ENCODE peak calls at places on chromosomes 12 and 14, in eight cellular contexts. Q, P, Y, A, T, R, D and Z are unnamed samples.

GRCh38 chr12:109949089-109949488 is 47.1 kb downstream of the GIT2 start:
- DNase-seq in A (no peak), R (no peak), P (no peak), D (no peak), Q (no peak), T (no peak), Y (no peak), Z (no peak)

GRCh38 chr12:111748195-111748803 is 18.4 kb upstream of the ALDH2 start:
- DNase-seq in R (no peak), A (no peak), D (no peak), T (no peak), Y (no peak), Q (no peak), P (no peak), Z (no peak)

GRCh38 chr14:100736269-100737180 is 9.8 kb downstream of the DLK1 start:
- DNase-seq in R (no peak), Q (no peak), D (peak; percentile 39), A (no peak), P (peak; percentile 17), Y (no peak), T (peak; percentile 80), Z (no peak)

GRCh38 chr12:94427520-94428381 is 31.9 kb downstream of the CEP83 start:
- DNase-seq in P (peak; percentile 61), Y (no peak), T (no peak), Q (no peak), A (no peak), D (no peak), R (peak; percentile 64), Z (no peak)

GRCh38 chr14:76763362-76764041 is 2.2 kb downstream of the VASH1 start:
- DNase-seq in T (no peak), P (no peak), R (no peak), Q (no peak), D (no peak), A (no peak), Y (no peak), Z (no peak)

GRCh38 chr12:119014368-119014767 is 33.0 kb downstream of the SRRM4 start:
- DNase-seq in Y (no peak), A (no peak), R (no peak), D (no peak), P (no peak), Q (no peak), T (no peak), Z (no peak)

GRCh38 chr12:16046266-16046665 is 135.1 kb downstream of the DERA start:
- DNase-seq in T (no peak), R (no peak), Q (no peak), D (no peak), Y (no peak), A (no peak), P (no peak), Z (no peak)

GRCh38 chr12:117060236-117060926 is 38.8 kb downstream of the TESC start:
- DNase-seq in Y (no peak), Q (no peak), A (no peak), R (peak; percentile 33), P (no peak), D (no peak), T (no peak), Z (no peak)

DNA sequence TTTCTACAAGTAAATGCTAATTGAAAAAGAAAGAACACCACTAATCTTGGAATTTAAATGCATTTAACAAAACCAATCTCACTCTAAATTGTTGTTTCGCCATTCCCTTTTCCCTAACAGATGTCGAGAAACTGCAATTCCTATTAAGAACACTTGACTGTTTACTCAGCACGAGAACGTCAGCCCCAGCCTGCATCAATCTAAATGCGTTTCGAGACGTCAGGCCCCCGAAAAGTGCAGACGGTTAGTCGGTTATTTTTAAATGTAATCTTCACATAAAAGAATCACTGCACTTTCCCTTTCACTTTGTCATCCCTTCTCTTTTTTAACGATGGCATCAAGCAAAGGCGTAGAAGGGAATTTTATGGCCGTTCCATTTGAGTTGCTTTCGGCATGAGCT is 837.6 kb downstream of the VRK1 start:
- DNase-seq in A (no peak), R (no peak), T (no peak), P (no peak), Y (no peak), D (no peak), Q (peak; percentile 39), Z (no peak)
- H3K4me1 ChIP-seq in A (peaks cover 8% of the 10 kb centered on the region), R (no peaks in the 10 kb centered on the region), T (no peaks in the 10 kb centered on the region), P (no peaks in the 10 kb centered on the region), Y (no peaks in the 10 kb centered on the region), D (no peaks in the 10 kb centered on the region), Q (peaks cover 18% of the 10 kb centered on the region), Z (no peaks in the 10 kb centered on the region)

DNA sequence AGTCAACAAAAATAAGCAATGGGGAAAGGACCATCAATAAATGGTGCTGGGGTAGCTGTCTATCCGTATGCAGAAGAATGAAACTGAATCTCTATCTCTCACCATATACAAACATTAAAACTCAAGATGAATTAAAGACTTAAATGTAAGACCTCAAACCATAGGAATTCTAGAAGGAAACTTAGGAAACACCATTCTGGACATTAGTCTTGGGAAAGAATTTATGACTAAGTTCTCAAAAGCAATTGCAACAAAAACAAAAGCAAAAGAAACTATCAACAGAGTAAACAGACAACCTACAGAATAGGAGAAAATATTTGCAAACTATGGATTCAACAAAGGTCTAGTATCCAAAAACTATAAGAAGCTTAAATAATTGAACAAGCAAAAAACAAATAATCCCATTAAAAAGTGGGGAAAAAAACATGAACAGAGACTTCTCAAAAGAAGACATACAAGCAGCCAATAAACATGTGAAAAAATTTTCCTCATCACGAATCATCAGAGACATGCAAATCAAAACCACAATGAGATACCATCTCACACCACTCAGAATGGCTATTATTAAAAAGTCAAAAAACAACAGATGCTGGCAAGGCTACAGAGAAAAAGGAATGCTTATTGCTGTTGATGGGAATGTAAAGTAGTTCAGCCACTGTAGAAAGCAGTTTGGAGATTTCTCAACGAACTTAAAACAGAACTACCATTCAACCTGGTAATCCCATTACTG is 266.1 kb upstream of the DAAM1 start:
- DNase-seq in D (no peak), A (no peak), Q (no peak), P (no peak), Y (no peak), R (no peak), T (no peak), Z (no peak)
- H3K4me1 ChIP-seq in D (no peaks in the 10 kb centered on the region), A (no peaks in the 10 kb centered on the region), Q (no peaks in the 10 kb centered on the region), P (no peaks in the 10 kb centered on the region), Y (no peaks in the 10 kb centered on the region), R (no peaks in the 10 kb centered on the region), T (peaks cover 4% of the 10 kb centered on the region), Z (no peaks in the 10 kb centered on the region)

DNA sequence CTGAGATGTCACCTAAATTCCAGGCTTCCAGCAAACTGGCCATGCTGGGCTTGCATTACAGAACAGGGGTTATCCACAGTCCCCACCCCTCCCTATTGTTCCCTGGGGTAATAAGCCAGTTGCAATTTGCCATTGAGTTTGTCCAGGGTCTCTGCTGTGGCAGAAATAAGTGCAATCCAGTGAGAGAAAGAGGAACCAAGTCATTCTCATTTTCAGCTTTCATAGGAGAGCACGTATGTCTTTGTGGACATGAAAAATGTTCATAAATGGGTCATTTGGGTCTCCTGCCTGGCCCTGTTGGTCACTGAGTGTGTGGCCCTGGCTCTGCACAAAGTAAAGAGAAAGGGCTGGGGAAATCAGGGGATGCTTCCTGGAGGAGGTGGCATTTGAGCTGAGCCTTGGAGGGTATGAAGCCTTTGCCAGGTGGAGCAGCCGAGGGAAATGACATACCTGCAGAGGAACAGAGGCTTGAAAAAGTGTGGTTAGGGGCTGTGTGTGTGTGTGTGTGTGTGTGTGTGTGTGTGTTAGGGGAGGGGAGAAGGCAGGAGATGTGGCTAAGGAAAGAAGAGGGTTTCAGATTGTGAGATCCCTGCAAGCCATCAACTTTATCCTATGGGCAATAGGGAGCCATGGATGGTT is 29.3 kb downstream of the CMKLR1 start:
- DNase-seq in T (no peak), D (no peak), A (no peak), R (no peak), Q (no peak), P (no peak), Y (no peak), Z (no peak)
- H3K4me1 ChIP-seq in T (peaks cover 35% of the 10 kb centered on the region), D (peaks cover 18% of the 10 kb centered on the region), A (peaks cover 79% of the 10 kb centered on the region), R (peaks cover 29% of the 10 kb centered on the region), Q (peaks cover 55% of the 10 kb centered on the region), P (peaks cover 71% of the 10 kb centered on the region), Y (peaks cover 29% of the 10 kb centered on the region), Z (peaks cover 83% of the 10 kb centered on the region)

GRCh38 chr12:11863478-11863906 is 207.2 kb upstream of the BCL2L14 start:
- DNase-seq in R (peak; percentile 72), A (no peak), T (no peak), P (peak; percentile 71), Q (no peak), D (peak; percentile 84), Y (peak; percentile 45), Z (no peak)

GRCh38 chr12:11861864-11862600 is 208.7 kb upstream of the BCL2L14 start:
- DNase-seq in R (no peak), P (no peak), D (no peak), T (no peak), A (no peak), Q (no peak), Y (no peak), Z (no peak)

GRCh38 chr12:11863988-11864387 is 206.8 kb upstream of the BCL2L14 start:
- DNase-seq in T (no peak), R (peak; percentile 51), Q (no peak), D (no peak), Y (no peak), A (no peak), P (peak; percentile 44), Z (no peak)

GRCh38 chr12:11861155-11861863 is 209.4 kb upstream of the BCL2L14 start:
- DNase-seq in R (peak; percentile 50), A (no peak), Q (no peak), Y (no peak), T (no peak), P (no peak), D (no peak), Z (no peak)

DNA sequence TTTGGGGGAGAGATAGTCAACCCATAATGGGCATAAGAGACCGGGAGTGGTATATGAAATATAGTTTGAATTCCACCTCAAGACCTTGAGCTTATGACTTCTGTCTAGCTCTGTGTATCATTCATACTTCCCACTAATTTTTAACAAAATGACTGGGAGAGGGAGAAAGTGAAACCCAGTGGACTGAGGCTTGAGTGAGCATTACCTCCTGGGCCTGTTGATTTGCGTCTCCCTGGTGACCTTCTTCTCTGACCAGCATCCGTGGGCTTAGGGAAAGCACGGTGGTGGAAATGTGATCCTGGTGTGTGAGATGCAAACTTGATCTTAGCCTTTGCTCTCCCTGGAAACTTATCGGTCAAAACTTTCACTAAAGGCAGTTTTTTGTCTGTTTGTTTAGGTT is 207.9 kb upstream of the BCL2L14 start:
- DNase-seq in R (no peak), A (no peak), T (no peak), D (no peak), Q (no peak), P (no peak), Y (no peak), Z (no peak)
- H3K4me1 ChIP-seq in R (peaks cover 22% of the 10 kb centered on the region), A (peaks cover 54% of the 10 kb centered on the region), T (peaks cover 14% of the 10 kb centered on the region), D (peaks cover 13% of the 10 kb centered on the region), Q (no peaks in the 10 kb centered on the region), P (peaks cover 54% of the 10 kb centered on the region), Y (peaks cover 20% of the 10 kb centered on the region), Z (peaks cover 41% of the 10 kb centered on the region)

DNA sequence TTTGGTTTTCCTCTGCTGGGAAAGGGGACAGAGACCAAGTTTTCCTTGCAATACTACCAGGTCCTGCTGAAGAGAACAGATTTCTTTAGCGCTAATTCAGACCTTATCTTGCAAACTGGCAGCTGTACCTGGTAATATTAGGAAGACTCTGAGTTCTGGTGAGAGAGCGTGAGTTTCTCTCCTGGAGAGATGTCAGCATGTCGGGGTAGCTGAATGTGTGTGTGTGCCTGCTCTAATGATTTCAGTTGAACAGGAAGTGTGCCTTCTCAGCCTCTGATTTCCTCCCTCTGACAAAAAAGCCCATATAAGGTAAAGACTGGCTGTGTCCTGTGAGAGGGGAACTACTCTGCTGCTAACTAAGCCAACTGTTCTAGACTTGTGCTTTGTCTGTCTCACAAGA is 10.3 kb upstream of the ERP27 start:
- DNase-seq in Q (peak; percentile 84), Y (no peak), R (no peak), A (peak; percentile 26), T (no peak), P (no peak), D (peak; percentile 81), Z (no peak)
- H3K4me1 ChIP-seq in Q (peaks cover 90% of the 10 kb centered on the region), Y (peaks cover 15% of the 10 kb centered on the region), R (peaks cover 10% of the 10 kb centered on the region), A (peaks cover 78% of the 10 kb centered on the region), T (peaks cover 15% of the 10 kb centered on the region), P (peaks cover 57% of the 10 kb centered on the region), D (peaks cover 9% of the 10 kb centered on the region), Z (peaks cover 80% of the 10 kb centered on the region)